ENCODE peak calls at places on chromosomes 16 and 17, in five cellular contexts. L is Right ventricle myocardium superior; F is myocyte; Z is effector memory CD4-positive, alpha-beta T cell; H is ELF-1. T is an unnamed sample.
A peak's percentile ranks its signal among the peaks of the same experiment; 100 is the strongest.

GRCh38 chr17:76683011-76683755 is 27.6 kb downstream of the MXRA7 start:
- DNase-seq in L (no peak), F (peak; percentile 89), Z (no peak), H (no peak), T (no peak)

GRCh38 chr16:84199861-84200260 is 8.9 kb downstream of the ADAD2 start:
- DNase-seq in L (peak; percentile 50), F (no peak), Z (no peak), H (no peak), T (no peak)

GRCh38 chr16:54957403-54957802 is 26.7 kb downstream of the IRX5 start:
- DNase-seq in L (no peak), F (peak; percentile 25), Z (no peak), H (peak; percentile 52), T (no peak)

GRCh38 chr17:50180066-50180465 is 14.3 kb downstream of the SGCA start:
- DNase-seq in L (peak; percentile 12), F (peak; percentile 26), Z (no peak), H (no peak), T (no peak)

GRCh38 chr17:41835800-41836549 is at the start of gene NT5C3B:
- DNase-seq in L (peak; percentile 80), F (peak; percentile 62), Z (no peak), H (peak; percentile 37), T (peak; percentile 88)

GRCh38 chr17:77118251-77118928 is 22.4 kb upstream of the SEC14L1 start:
- DNase-seq in L (peak; percentile 13), F (no peak), Z (no peak), H (no peak), T (peak; percentile 77)

GRCh38 chr17:8621585-8621984 is 8.9 kb downstream of the MYH10 start:
- DNase-seq in L (no peak), F (no peak), Z (no peak), H (no peak), T (no peak)

GRCh38 chr17:47732399-47733046 is 513 bp upstream of the TBX21 start:
- DNase-seq in L (no peak), F (no peak), Z (no peak), H (peak; percentile 56), T (peak; percentile 74)

GRCh38 chr17:9021158-9021984 is at the start of gene NTN1:
- DNase-seq in L (peak; percentile 71), F (peak; percentile 42), Z (no peak), H (peak; percentile 15), T (peak; percentile 80)

GRCh38 chr16:59887856-59888255 is 1153.7 kb upstream of the GOT2 start:
- DNase-seq in L (no peak), F (no peak), Z (no peak), H (no peak), T (no peak)

GRCh38 chr16:9151597-9151996 is 60.2 kb downstream of the HAPSTR1 start:
- DNase-seq in L (no peak), F (peak; percentile 54), Z (no peak), H (peak; percentile 48), T (no peak)

GRCh38 chr17:64174686-64175456 is 44.9 kb upstream of the ERN1 start:
- DNase-seq in L (no peak), F (peak; percentile 96), Z (no peak), H (no peak), T (no peak)

GRCh38 chr16:31400191-31400590 is 7.1 kb downstream of the ITGAD start:
- DNase-seq in L (no peak), F (no peak), Z (no peak), H (no peak), T (no peak)

GRCh38 chr17:59872351-59872750 is 20.4 kb downstream of the TUBD1 start:
- DNase-seq in L (no peak), F (no peak), Z (no peak), H (no peak), T (no peak)

GRCh38 chr17:63512388-63512787 is 10.8 kb upstream of the KCNH6 start:
- DNase-seq in L (no peak), F (no peak), Z (no peak), H (no peak), T (no peak)

GRCh38 chr17:37791434-37791833 is 46.6 kb upstream of the HNF1B start:
- DNase-seq in L (no peak), F (no peak), Z (no peak), H (peak; percentile 40), T (no peak)

GRCh38 chr16:11087691-11088431 is 143.5 kb downstream of the CLEC16A start:
- DNase-seq in L (no peak), F (peak; percentile 16), Z (no peak), H (peak; percentile 48), T (no peak)

GRCh38 chr17:78745407-78746088 is 36.5 kb downstream of the CYTH1 start:
- DNase-seq in L (no peak), F (peak; percentile 44), Z (no peak), H (no peak), T (no peak)

GRCh38 chr16:67531247-67531646 is 2.6 kb downstream of the RIPOR1 start:
- DNase-seq in L (no peak), F (no peak), Z (no peak), H (no peak), T (no peak)

GRCh38 chr16:69314534-69314933 is 3.4 kb downstream of the VPS4A start:
- DNase-seq in L (no peak), F (no peak), Z (no peak), H (no peak), T (no peak)

GRCh38 chr17:73323622-73324455 is 12.0 kb upstream of the CDC42EP4 start:
- DNase-seq in L (no peak), F (no peak), Z (no peak), H (peak; percentile 65), T (peak; percentile 86)

GRCh38 chr17:79799174-79799537 is 2.3 kb upstream of the CBX8 start:
- DNase-seq in L (no peak), F (no peak), Z (no peak), H (no peak), T (no peak)

GRCh38 chr16:8963010-8963824 is 489 bp downstream of the USP7 start:
- DNase-seq in L (no peak), F (peak; percentile 23), Z (no peak), H (no peak), T (no peak)

GRCh38 chr17:56937688-56938087 is 23.2 kb downstream of the COIL start:
- DNase-seq in L (no peak), F (no peak), Z (no peak), H (no peak), T (no peak)

GRCh38 chr16:12536412-12536746 is 267.3 kb downstream of the CPPED1 start:
- DNase-seq in L (no peak), F (no peak), Z (no peak), H (no peak), T (no peak)

GRCh38 chr17:36059455-36059854 is 4.6 kb upstream of the CCL18 start:
- DNase-seq in L (no peak), F (no peak), Z (no peak), H (no peak), T (no peak)

GRCh38 chr17:68697850-68698313 is 96.7 kb upstream of the FAM20A start:
- DNase-seq in L (no peak), F (no peak), Z (no peak), H (no peak), T (no peak)

GRCh38 chr16:2195316-2196161 is 866 bp downstream of the CASKIN1 start:
- DNase-seq in L (no peak), F (no peak), Z (no peak), H (no peak), T (no peak)

GRCh38 chr17:73371285-73371684 is 59.5 kb upstream of the CDC42EP4 start:
- DNase-seq in L (peak; percentile 8), F (peak; percentile 61), Z (no peak), H (no peak), T (no peak)

GRCh38 chr17:78133971-78134898 is 3.7 kb downstream of the TMC8 start:
- DNase-seq in L (peak; percentile 77), F (no peak), Z (peak; percentile 70), H (peak; percentile 88), T (peak; percentile 94)